ENCODE peak calls at places on chromosome 1, in ten cellular contexts. X is AG10803, L is adrenal gland, Q is retinal pigment epithelial cell, D is WTC11, I is tibial nerve, U is transverse colon, P is PC-9, M is OCI-LY7, G is heart right ventricle. J is an unnamed sample.
A peak's percentile ranks its signal among the peaks of the same experiment; 100 is the strongest.

GRCh38 chr1:1666526-1666925 is 7.7 kb upstream of the CDK11B start:
- DNase-seq in M (no peak), X (no peak), G (no peak), I (no peak), P (no peak), U (no peak), Q (no peak), L (no peak), D (no peak), J (no peak)

GRCh38 chr1:32357619-32358018 is 4.7 kb downstream of the FAM229A start:
- DNase-seq in D (no peak), G (no peak), X (no peak), U (no peak), M (no peak), L (no peak), I (no peak), P (no peak), Q (no peak), J (no peak)

GRCh38 chr1:23984417-23985186 is 4.5 kb upstream of the SRSF10 start:
- DNase-seq in X (peak; percentile 65), L (no peak), U (peak; percentile 38), P (peak; percentile 66), D (no peak), I (no peak), Q (peak; percentile 71), G (no peak), M (no peak), J (peak; percentile 32)

GRCh38 chr1:184970691-184971161 is 3.6 kb downstream of the NIBAN1 start:
- DNase-seq in P (no peak), Q (no peak), X (peak; percentile 35), D (no peak), I (no peak), G (no peak), U (no peak), L (no peak), M (no peak), J (no peak)

GRCh38 chr1:27153549-27153886 is 1.4 kb downstream of the SLC9A1 start:
- DNase-seq in G (no peak), U (peak; percentile 47), I (no peak), X (no peak), P (no peak), M (peak; percentile 41), L (no peak), D (no peak), Q (no peak), J (no peak)

GRCh38 chr1:182304218-182305016 is 87.2 kb downstream of the GLUL start:
- DNase-seq in U (no peak), P (no peak), D (no peak), M (no peak), G (no peak), X (no peak), I (peak; percentile 32), L (no peak), Q (no peak), J (no peak)

GRCh38 chr1:116255933-116256649 is 117.0 kb upstream of the ATP1A1 start:
- DNase-seq in M (peak; percentile 58), P (no peak), I (no peak), X (no peak), L (no peak), Q (no peak), G (no peak), D (no peak), U (no peak), J (no peak)

GRCh38 chr1:61403863-61404615 is 320.9 kb downstream of the TM2D1 start:
- DNase-seq in G (no peak), Q (peak; percentile 50), U (no peak), D (no peak), P (no peak), L (no peak), I (no peak), X (no peak), M (no peak), J (no peak)

GRCh38 chr1:69290266-69290665 is 277.5 kb upstream of the LRRC7 start:
- DNase-seq in P (no peak), U (no peak), L (no peak), D (no peak), Q (peak; percentile 81), X (no peak), I (no peak), G (no peak), M (no peak), J (no peak)

GRCh38 chr1:40199126-40199525 is 37.9 kb downstream of the RLF start:
- DNase-seq in U (no peak), G (no peak), I (no peak), D (no peak), Q (no peak), P (no peak), L (no peak), X (no peak), M (no peak), J (no peak)

DNA sequence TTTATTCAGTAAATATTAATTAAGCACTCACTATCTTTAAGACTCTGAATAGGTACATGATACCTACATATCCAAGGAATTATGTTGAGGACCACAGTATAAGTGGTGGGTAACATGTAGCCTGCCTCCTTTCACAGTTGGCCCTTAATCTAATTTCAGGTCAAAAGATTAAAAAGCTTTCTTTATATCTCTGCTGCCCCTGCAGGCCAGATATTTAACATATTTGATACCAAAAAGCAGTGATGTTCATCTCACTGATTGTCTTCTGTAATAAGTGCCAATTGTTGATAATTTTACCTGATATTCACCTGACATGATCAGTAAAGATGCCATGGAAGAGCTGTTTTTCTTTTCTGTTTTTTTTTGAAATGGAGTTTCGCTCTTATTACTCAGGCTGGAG is 36.5 kb downstream of the RLF start:
- DNase-seq in P (no peak), G (no peak), Q (no peak), L (no peak), I (no peak), D (no peak), X (no peak), U (no peak), M (peak; percentile 19), J (no peak)
- TF ChIP-seq CTCF in P (peak; percentile 45), G (no peak), Q (peak; percentile 29), L (peak; percentile 15), I (no peak), D (no peak), X (peak; percentile 28), U (no peak), M (peak; percentile 71), J (no peak)

GRCh38 chr1:205477759-205478247 is 22.0 kb upstream of the BLACAT1 start:
- DNase-seq in P (peak; percentile 97), I (no peak), D (no peak), U (peak; percentile 67), G (peak; percentile 24), L (no peak), X (peak; percentile 60), Q (peak; percentile 81), M (no peak), J (no peak)

GRCh38 chr1:205474571-205474970 is 18.7 kb upstream of the BLACAT1 start:
- DNase-seq in X (no peak), D (no peak), M (no peak), P (no peak), G (no peak), L (no peak), U (no peak), I (no peak), Q (no peak), J (no peak)

GRCh38 chr1:205475855-205476254 is 20.0 kb upstream of the BLACAT1 start:
- DNase-seq in U (no peak), M (no peak), G (no peak), D (no peak), X (no peak), P (no peak), Q (no peak), I (no peak), L (no peak), J (no peak)

GRCh38 chr1:205476648-205477047 is 20.8 kb upstream of the BLACAT1 start:
- DNase-seq in P (no peak), I (no peak), D (no peak), L (no peak), Q (no peak), G (no peak), M (no peak), X (no peak), U (no peak), J (no peak)

DNA sequence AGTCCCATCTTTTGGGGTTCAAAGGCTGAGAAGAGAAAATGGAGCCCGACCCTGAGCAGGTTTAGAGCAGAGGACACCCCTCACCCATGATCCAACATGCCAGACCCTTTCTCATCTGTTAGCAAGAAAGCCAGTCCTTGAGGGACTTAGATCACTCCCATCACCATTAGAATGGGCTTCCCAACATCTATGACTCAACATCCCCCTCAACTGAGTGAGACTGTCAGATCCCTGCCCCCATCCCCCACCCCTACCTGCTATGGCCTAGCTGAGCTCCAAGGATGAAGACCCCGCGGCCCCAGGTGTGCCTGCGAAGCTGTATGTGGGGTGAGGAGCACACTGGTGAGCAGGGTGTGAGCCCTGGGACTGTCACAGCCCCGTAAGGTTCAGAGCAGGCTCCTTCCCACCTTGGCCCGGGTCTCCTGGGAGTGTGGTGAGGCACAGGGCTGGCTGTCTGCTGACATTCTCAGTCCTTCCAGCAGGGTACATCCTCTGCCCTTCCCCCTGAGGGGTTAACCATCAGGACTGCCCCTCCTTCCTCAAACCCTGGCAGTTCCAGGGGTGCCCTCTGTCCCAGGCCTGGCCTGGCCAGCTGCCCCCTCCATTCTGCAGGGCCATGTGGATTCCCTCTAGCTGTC is 21.4 kb upstream of the BLACAT1 start:
- DNase-seq in P (no peak), Q (no peak), I (no peak), M (no peak), X (no peak), U (no peak), D (peak; percentile 38), L (no peak), G (no peak), J (no peak)
- TF ChIP-seq CTCF in P (no peak), Q (peak; percentile 1), I (no peak), M (no peak), X (no peak), U (no peak), D (no peak), L (no peak), G (no peak), J (no peak)

DNA sequence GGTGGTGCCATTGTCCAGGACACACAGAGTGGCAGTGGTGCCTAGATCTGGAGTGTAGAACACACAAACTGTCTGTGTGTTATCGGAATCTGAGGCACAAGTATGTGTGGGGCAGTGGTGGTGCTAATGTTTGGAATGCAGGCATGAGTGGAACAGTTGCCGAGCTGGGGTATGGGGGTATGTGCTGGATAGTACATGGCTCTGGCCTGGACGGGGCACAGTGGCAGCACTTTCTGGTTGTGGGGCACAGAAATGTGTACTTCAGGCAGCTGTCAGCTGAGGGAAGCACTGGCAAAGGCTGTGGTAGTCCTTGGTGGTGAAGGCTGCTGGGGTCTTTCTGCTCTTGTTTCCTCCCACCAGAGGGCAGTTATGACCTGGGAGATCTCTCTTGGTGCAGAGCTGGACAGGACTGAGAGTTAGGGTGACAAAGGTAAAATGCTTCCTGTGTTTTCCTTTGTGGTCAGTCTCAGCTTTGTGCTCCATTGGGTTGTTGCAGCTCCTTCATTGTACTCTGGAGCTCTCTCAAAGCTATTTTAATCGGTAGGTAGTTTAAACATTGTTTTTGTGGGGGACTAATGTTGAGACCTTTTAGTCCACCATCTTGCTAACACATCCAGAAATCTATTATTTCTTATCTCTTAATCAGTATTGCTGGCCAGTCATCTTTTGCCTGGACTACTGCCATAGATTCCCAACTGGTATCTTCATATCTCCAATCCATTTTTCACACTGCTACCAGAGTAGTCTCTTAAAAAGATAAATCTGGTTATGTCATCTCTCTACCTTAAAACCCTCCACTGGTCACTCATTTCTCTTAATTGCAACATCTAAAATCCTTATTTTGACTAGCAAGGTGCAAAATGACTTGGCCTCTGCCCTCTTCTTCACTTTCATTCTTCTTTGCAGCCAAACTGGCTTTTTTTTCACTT is 83.9 kb upstream of the NBPF4 start:
- DNase-seq in D (peak; percentile 50), M (no peak), I (no peak), L (no peak), Q (no peak), X (no peak), U (no peak), G (no peak), P (peak; percentile 55), J (no peak)
- TF ChIP-seq CTCF in D (peak; percentile 20), M (peak; percentile 23), I (no peak), L (no peak), Q (peak; percentile 9), X (peak; percentile 19), U (no peak), G (no peak), P (peak; percentile 71), J (no peak)

GRCh38 chr1:220726634-220727033 is 21.5 kb upstream of the MTARC2 start:
- DNase-seq in M (no peak), I (no peak), D (peak; percentile 39), Q (no peak), G (no peak), L (no peak), P (no peak), X (no peak), U (no peak), J (no peak)
- TF ChIP-seq CTCF in M (peak; percentile 48), I (no peak), D (peak; percentile 56), Q (peak; percentile 26), G (no peak), L (no peak), P (peak; percentile 44), X (peak; percentile 29), U (no peak), J (peak; percentile 48)